ENCODE peak calls at places on chromosomes 1 and 21, in seven cellular contexts. One of them, this sample, is unnamed.

GRCh38 chr1:224700915-224701531 is 84.9 kb downstream of the CNIH3 start:
- DNase-seq in NCI-H774: no peak
- DNase-seq in fibroblast of lung: no peak
- DNase-seq in naive thymus-derived CD4-positive, alpha-beta T cell: no peak
- DNase-seq in activated T-cell treated with anti-CD3 and anti-CD28 coated beads, Interleukin-2, amount 50 U/mL, for 72 hours: peak
- DNase-seq in lower leg skin: no peak
- DNase-seq in T-helper 1 cell: no peak
- DNase-seq in this sample: no peak

GRCh38 chr1:1832151-1832550 is 53.9 kb upstream of the NADK start:
- DNase-seq in NCI-H774: no peak
- DNase-seq in fibroblast of lung: no peak
- DNase-seq in naive thymus-derived CD4-positive, alpha-beta T cell: no peak
- DNase-seq in activated T-cell treated with anti-CD3 and anti-CD28 coated beads, Interleukin-2, amount 50 U/mL, for 72 hours: no peak
- DNase-seq in lower leg skin: no peak
- DNase-seq in T-helper 1 cell: no peak
- DNase-seq in this sample: no peak

GRCh38 chr1:93814795-93815737 is 63.9 kb downstream of the DNTTIP2 start:
- DNase-seq in NCI-H774: no peak
- DNase-seq in fibroblast of lung: peak
- DNase-seq in naive thymus-derived CD4-positive, alpha-beta T cell: no peak
- DNase-seq in activated T-cell treated with anti-CD3 and anti-CD28 coated beads, Interleukin-2, amount 50 U/mL, for 72 hours: no peak
- DNase-seq in lower leg skin: no peak
- DNase-seq in T-helper 1 cell: no peak
- DNase-seq in this sample: no peak

GRCh38 chr1:33971018-33971710 is 107.3 kb downstream of the HMGB4 start:
- DNase-seq in NCI-H774: no peak
- DNase-seq in fibroblast of lung: peak
- DNase-seq in naive thymus-derived CD4-positive, alpha-beta T cell: no peak
- DNase-seq in activated T-cell treated with anti-CD3 and anti-CD28 coated beads, Interleukin-2, amount 50 U/mL, for 72 hours: no peak
- DNase-seq in lower leg skin: no peak
- DNase-seq in T-helper 1 cell: no peak
- DNase-seq in this sample: no peak

GRCh38 chr1:86395771-86396502 is at the start of gene ODF2L:
- DNase-seq in NCI-H774: peak
- DNase-seq in fibroblast of lung: peak
- DNase-seq in naive thymus-derived CD4-positive, alpha-beta T cell: peak
- DNase-seq in activated T-cell treated with anti-CD3 and anti-CD28 coated beads, Interleukin-2, amount 50 U/mL, for 72 hours: peak
- DNase-seq in lower leg skin: peak
- DNase-seq in T-helper 1 cell: peak
- DNase-seq in this sample: peak

GRCh38 chr1:206566976-206567375 is 45.3 kb downstream of the EIF2D start:
- DNase-seq in NCI-H774: peak
- DNase-seq in fibroblast of lung: no peak
- DNase-seq in naive thymus-derived CD4-positive, alpha-beta T cell: no peak
- DNase-seq in activated T-cell treated with anti-CD3 and anti-CD28 coated beads, Interleukin-2, amount 50 U/mL, for 72 hours: no peak
- DNase-seq in lower leg skin: no peak
- DNase-seq in T-helper 1 cell: no peak
- DNase-seq in this sample: no peak

GRCh38 chr1:29519733-29520132 is 283.4 kb downstream of the PTPRU start:
- DNase-seq in NCI-H774: no peak
- DNase-seq in fibroblast of lung: peak
- DNase-seq in naive thymus-derived CD4-positive, alpha-beta T cell: no peak
- DNase-seq in activated T-cell treated with anti-CD3 and anti-CD28 coated beads, Interleukin-2, amount 50 U/mL, for 72 hours: no peak
- DNase-seq in lower leg skin: peak
- DNase-seq in T-helper 1 cell: no peak
- DNase-seq in this sample: no peak

GRCh38 chr1:108810176-108810575 is 46.7 kb downstream of the AKNAD1 start:
- DNase-seq in NCI-H774: no peak
- DNase-seq in fibroblast of lung: no peak
- DNase-seq in naive thymus-derived CD4-positive, alpha-beta T cell: no peak
- DNase-seq in activated T-cell treated with anti-CD3 and anti-CD28 coated beads, Interleukin-2, amount 50 U/mL, for 72 hours: no peak
- DNase-seq in lower leg skin: no peak
- DNase-seq in T-helper 1 cell: no peak
- DNase-seq in this sample: no peak

GRCh38 chr1:93695411-93696005 is 13.9 kb upstream of the BCAR3 start:
- DNase-seq in NCI-H774: no peak
- DNase-seq in fibroblast of lung: no peak
- DNase-seq in naive thymus-derived CD4-positive, alpha-beta T cell: no peak
- DNase-seq in activated T-cell treated with anti-CD3 and anti-CD28 coated beads, Interleukin-2, amount 50 U/mL, for 72 hours: no peak
- DNase-seq in lower leg skin: peak
- DNase-seq in T-helper 1 cell: no peak
- DNase-seq in this sample: no peak

GRCh38 chr1:158013840-158014520 is 20.5 kb downstream of the KIRREL1 start:
- DNase-seq in NCI-H774: no peak
- DNase-seq in fibroblast of lung: peak
- DNase-seq in naive thymus-derived CD4-positive, alpha-beta T cell: no peak
- DNase-seq in activated T-cell treated with anti-CD3 and anti-CD28 coated beads, Interleukin-2, amount 50 U/mL, for 72 hours: no peak
- DNase-seq in lower leg skin: no peak
- DNase-seq in T-helper 1 cell: no peak
- DNase-seq in this sample: no peak

GRCh38 chr1:164614316-164614715 is 55.3 kb downstream of the PBX1 start:
- DNase-seq in NCI-H774: no peak
- DNase-seq in fibroblast of lung: no peak
- DNase-seq in naive thymus-derived CD4-positive, alpha-beta T cell: no peak
- DNase-seq in activated T-cell treated with anti-CD3 and anti-CD28 coated beads, Interleukin-2, amount 50 U/mL, for 72 hours: no peak
- DNase-seq in lower leg skin: no peak
- DNase-seq in T-helper 1 cell: no peak
- DNase-seq in this sample: no peak

GRCh38 chr21:42674351-42674940 is 21.0 kb downstream of the PDE9A start:
- DNase-seq in NCI-H774: no peak
- DNase-seq in fibroblast of lung: no peak
- DNase-seq in naive thymus-derived CD4-positive, alpha-beta T cell: no peak
- DNase-seq in activated T-cell treated with anti-CD3 and anti-CD28 coated beads, Interleukin-2, amount 50 U/mL, for 72 hours: no peak
- DNase-seq in lower leg skin: no peak
- DNase-seq in T-helper 1 cell: no peak
- DNase-seq in this sample: no peak

GRCh38 chr1:185670187-185670627 is 64.0 kb upstream of the HMCN1 start:
- DNase-seq in NCI-H774: peak
- DNase-seq in fibroblast of lung: peak
- DNase-seq in naive thymus-derived CD4-positive, alpha-beta T cell: no peak
- DNase-seq in activated T-cell treated with anti-CD3 and anti-CD28 coated beads, Interleukin-2, amount 50 U/mL, for 72 hours: peak
- DNase-seq in lower leg skin: no peak
- DNase-seq in T-helper 1 cell: peak
- DNase-seq in this sample: no peak

GRCh38 chr1:35539073-35539823 is 18.0 kb downstream of the KIAA0319L start:
- DNase-seq in NCI-H774: no peak
- DNase-seq in fibroblast of lung: peak
- DNase-seq in naive thymus-derived CD4-positive, alpha-beta T cell: no peak
- DNase-seq in activated T-cell treated with anti-CD3 and anti-CD28 coated beads, Interleukin-2, amount 50 U/mL, for 72 hours: no peak
- DNase-seq in lower leg skin: no peak
- DNase-seq in T-helper 1 cell: peak
- DNase-seq in this sample: no peak

GRCh38 chr1:33255347-33256311 is 663 bp upstream of the ZNF362 start:
- DNase-seq in NCI-H774: peak
- DNase-seq in fibroblast of lung: peak
- DNase-seq in naive thymus-derived CD4-positive, alpha-beta T cell: peak
- DNase-seq in activated T-cell treated with anti-CD3 and anti-CD28 coated beads, Interleukin-2, amount 50 U/mL, for 72 hours: peak
- DNase-seq in lower leg skin: peak
- DNase-seq in T-helper 1 cell: peak
- DNase-seq in this sample: peak

GRCh38 chr21:34797926-34798595 is 129.3 kb downstream of the CLIC6 start:
- DNase-seq in NCI-H774: no peak
- DNase-seq in fibroblast of lung: no peak
- DNase-seq in naive thymus-derived CD4-positive, alpha-beta T cell: no peak
- DNase-seq in activated T-cell treated with anti-CD3 and anti-CD28 coated beads, Interleukin-2, amount 50 U/mL, for 72 hours: no peak
- DNase-seq in lower leg skin: no peak
- DNase-seq in T-helper 1 cell: no peak
- DNase-seq in this sample: no peak

This sample was measured in SW 1271.